ENCODE peak calls at places on chromosome 6, in eight cellular contexts. G is pancreas, Q is upper lobe of right lung, Y is left ventricle myocardium inferior, L is HAP-1, J is OCI-LY7, W is right lobe of liver, B is psoas muscle. T is an unnamed sample.
A peak's percentile ranks its signal among the peaks of the same experiment; 100 is the strongest.

GRCh38 chr6:159110013-159110412 is 59.2 kb upstream of the FNDC1 start:
- DNase-seq in G (no peak), Q (no peak), Y (no peak), L (peak; percentile 12), J (peak; percentile 60), W (no peak), B (no peak), T (peak; percentile 31)

GRCh38 chr6:118896339-118897136 is 2.6 kb downstream of the ASF1A start:
- DNase-seq in G (no peak), Q (no peak), Y (no peak), L (peak; percentile 66), J (peak; percentile 67), W (no peak), B (no peak), T (peak; percentile 28)

GRCh38 chr6:26588965-26589364 is 7.8 kb upstream of the ABT1 start:
- DNase-seq in G (no peak), Q (no peak), Y (no peak), L (no peak), J (no peak), W (no peak), B (no peak), T (no peak)

GRCh38 chr6:43990275-43990626 is 137.0 kb downstream of the MRPL14 start:
- DNase-seq in G (peak; percentile 15), Q (no peak), Y (peak; percentile 54), L (no peak), J (no peak), W (no peak), B (peak; percentile 86), T (no peak)

GRCh38 chr6:24274441-24275083 is 83.3 kb downstream of the DCDC2 start:
- DNase-seq in G (no peak), Q (no peak), Y (no peak), L (no peak), J (peak; percentile 15), W (no peak), B (no peak), T (no peak)

GRCh38 chr6:77403424-77403823 is 59.9 kb downstream of the HTR1B start:
- DNase-seq in G (no peak), Q (no peak), Y (no peak), L (no peak), J (no peak), W (no peak), B (no peak), T (no peak)

GRCh38 chr6:113383701-113384100 is 473.4 kb upstream of the MARCKS start:
- DNase-seq in G (no peak), Q (no peak), Y (no peak), L (no peak), J (no peak), W (no peak), B (no peak), T (no peak)

GRCh38 chr6:1825926-1826325 is 216.2 kb downstream of the FOXC1 start:
- DNase-seq in G (no peak), Q (no peak), Y (no peak), L (no peak), J (no peak), W (no peak), B (no peak), T (no peak)

GRCh38 chr6:14459315-14459714 is 341.7 kb downstream of the CD83 start:
- DNase-seq in G (no peak), Q (no peak), Y (no peak), L (peak; percentile 75), J (no peak), W (no peak), B (no peak), T (no peak)

GRCh38 chr6:101114703-101115102 is 233.6 kb upstream of the ASCC3 start:
- DNase-seq in G (no peak), Q (no peak), Y (no peak), L (peak; percentile 88), J (peak; percentile 19), W (no peak), B (no peak), T (no peak)

GRCh38 chr6:34147906-34148701 is 2.2 kb upstream of the GRM4 start:
- DNase-seq in G (no peak), Q (peak; percentile 59), Y (no peak), L (no peak), J (peak; percentile 45), W (no peak), B (no peak), T (no peak)

GRCh38 chr6:163645560-163645959 is 231.0 kb downstream of the QKI start:
- DNase-seq in G (no peak), Q (no peak), Y (no peak), L (no peak), J (no peak), W (no peak), B (no peak), T (no peak)

GRCh38 chr6:125480146-125480545 is 178.4 kb upstream of the HDDC2 start:
- DNase-seq in G (no peak), Q (no peak), Y (no peak), L (no peak), J (no peak), W (no peak), B (no peak), T (no peak)

GRCh38 chr6:1481326-1481725 is 92.0 kb downstream of the FOXF2 start:
- DNase-seq in G (no peak), Q (no peak), Y (no peak), L (no peak), J (no peak), W (peak; percentile 5), B (no peak), T (no peak)

GRCh38 chr6:97406633-97407032 is 123.6 kb upstream of the MMS22L start:
- DNase-seq in G (no peak), Q (no peak), Y (no peak), L (no peak), J (no peak), W (no peak), B (no peak), T (no peak)

GRCh38 chr6:97401533-97401932 is 118.5 kb upstream of the MMS22L start:
- DNase-seq in G (no peak), Q (no peak), Y (no peak), L (no peak), J (no peak), W (no peak), B (no peak), T (no peak)

GRCh38 chr6:97411610-97412009 is 128.6 kb upstream of the MMS22L start:
- DNase-seq in G (no peak), Q (no peak), Y (no peak), L (no peak), J (no peak), W (no peak), B (no peak), T (no peak)

DNA sequence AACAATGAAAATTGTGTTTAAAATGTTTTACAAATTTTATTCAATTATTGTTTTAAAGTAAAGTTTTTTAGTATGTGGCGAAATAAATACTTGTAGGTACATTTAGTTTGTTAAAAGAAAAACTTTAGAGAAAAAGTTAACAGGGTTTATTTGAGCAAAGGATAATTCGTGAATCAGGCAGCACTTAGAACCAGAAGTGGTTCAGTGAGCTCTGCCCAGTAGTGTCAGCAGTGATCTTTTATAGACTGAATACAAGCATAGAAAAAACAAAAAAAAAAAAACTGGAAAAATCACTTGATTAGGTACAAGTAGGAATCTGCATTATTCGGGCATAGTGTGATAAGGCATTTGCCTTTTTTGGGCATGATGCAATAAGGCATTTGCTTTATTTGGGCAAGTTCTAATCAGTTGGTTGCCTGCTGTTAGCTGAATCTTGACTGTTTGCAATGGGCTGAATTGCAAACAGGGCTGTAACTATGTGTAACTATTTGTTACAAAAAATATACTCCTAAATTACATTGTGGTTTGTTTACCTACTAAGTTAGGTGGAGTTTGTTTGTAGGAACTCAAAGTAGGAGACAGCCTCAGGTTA is 122.9 kb upstream of the MMS22L start:
- DNase-seq in G (no peak), Q (no peak), Y (no peak), L (no peak), J (no peak), W (no peak), B (no peak), T (no peak)
- H3K4me3 ChIP-seq in G (no peak overlapping the region), Q (no peak overlapping the region), Y (no peak overlapping the region), L (no peak overlapping the region), J (no peak overlapping the region), W (no peak overlapping the region), B (no peak overlapping the region), T (no peak overlapping the region)

DNA sequence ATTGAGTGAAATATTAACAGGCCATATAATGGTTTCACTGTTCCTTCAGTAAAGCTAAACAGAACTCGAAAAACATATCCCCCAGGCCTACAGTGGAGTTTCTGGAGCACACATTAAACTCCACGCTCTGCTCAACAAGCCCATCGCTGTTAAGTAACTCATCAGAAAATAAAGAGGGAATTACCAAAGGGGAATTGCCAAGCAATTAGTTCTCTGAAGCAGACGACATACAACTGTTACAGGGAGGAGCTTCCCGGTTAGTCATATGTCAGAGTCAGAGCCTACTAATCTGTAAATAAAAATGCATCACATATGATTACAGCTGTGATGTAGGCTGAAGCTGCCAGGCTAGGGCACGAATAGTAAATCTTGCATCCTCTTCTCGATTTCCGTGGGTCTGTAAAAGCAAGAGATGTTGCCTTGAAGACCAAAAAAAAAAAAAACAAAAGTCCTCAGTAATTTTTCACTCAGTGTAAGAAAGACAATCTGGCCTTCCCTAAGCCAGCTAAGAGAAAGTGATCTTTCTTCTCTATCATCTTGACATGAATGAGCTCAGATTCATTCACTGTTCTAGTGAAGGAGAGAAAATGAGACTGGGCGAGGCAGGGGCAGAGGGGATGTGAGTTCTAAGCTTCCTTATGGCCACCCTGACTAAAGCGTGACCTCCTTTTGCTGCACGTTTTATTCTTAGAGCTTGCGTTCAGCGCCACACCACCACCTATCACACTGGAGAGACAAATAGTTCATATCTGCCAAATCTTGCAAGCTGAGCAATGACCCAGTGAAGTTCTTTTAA is 13.8 kb downstream of the ATXN1 start:
- DNase-seq in G (no peak), Q (no peak), Y (no peak), L (no peak), J (no peak), W (no peak), B (no peak), T (no peak)
- H3K4me1 ChIP-seq in G (peaks cover 23% of the 10 kb centered on the region), Q (peaks cover 48% of the 10 kb centered on the region), Y (peaks cover 87% of the 10 kb centered on the region), L (no peaks in the 10 kb centered on the region), J (no peaks in the 10 kb centered on the region), W (peaks cover 22% of the 10 kb centered on the region), B (peaks cover 67% of the 10 kb centered on the region), T (peaks cover 7% of the 10 kb centered on the region)

DNA sequence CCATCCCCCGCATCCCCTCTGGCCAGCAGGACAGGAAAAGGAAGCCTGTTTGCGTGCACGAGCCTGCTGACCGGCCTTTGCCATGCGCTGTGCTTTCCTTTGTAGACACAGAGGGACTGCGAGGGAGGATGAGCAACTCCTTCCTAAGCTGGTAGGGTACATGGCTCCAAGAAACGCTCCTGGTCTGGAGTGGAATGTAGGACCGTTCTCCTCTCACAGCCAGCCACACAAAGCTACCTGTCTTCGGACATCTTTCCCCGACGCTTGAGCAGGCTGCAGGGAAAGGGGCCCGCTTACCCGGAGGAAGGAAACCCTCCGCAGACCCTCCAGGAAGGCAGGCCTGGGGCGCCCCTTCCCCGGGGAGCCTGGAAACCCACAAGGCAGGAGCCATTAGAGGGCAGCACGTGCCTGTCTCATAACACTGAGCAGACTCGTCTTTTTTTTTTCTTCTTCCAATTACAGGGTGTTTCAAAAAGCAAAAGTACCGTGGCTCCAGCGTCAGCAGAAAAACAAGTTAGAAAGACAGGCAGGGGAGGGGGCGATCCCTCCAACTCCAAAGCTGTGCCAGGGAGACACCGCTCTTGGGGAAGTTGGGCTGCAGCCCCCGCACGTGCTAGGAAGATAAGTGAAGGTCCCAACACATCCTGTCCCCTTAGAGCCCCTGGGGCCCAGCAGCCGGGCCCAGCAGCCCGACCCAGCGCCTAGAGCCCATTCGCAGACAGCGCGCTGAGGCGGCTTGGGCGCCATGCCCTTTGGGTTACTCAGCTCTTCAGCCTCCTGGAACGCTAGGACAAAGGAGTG is 136.0 kb downstream of the LY86 start:
- DNase-seq in G (peak; percentile 76), Q (peak; percentile 85), Y (peak; percentile 73), L (peak; percentile 59), J (peak; percentile 33), W (peak; percentile 79), B (peak; percentile 84), T (no peak)
- H3K4me3 ChIP-seq in G (no peak overlapping the region), Q (peak overlapping the region; percentile 43), Y (peak overlapping the region; percentile 61), L (no peak overlapping the region), J (no peak overlapping the region), W (peak overlapping the region; percentile 52), B (peak overlapping the region; percentile 62), T (peak overlapping the region; percentile 26)

GRCh38 chr6:154917941-154918340 is 77.2 kb upstream of the TIAM2 start:
- DNase-seq in G (no peak), Q (no peak), Y (no peak), L (no peak), J (no peak), W (no peak), B (no peak), T (no peak)
- H3K4me1 ChIP-seq in G (no peaks in the 10 kb centered on the region), Q (no peaks in the 10 kb centered on the region), Y (peaks cover 3% of the 10 kb centered on the region), L (no peaks in the 10 kb centered on the region), J (peaks cover 9% of the 10 kb centered on the region), W (no peaks in the 10 kb centered on the region), B (no peaks in the 10 kb centered on the region), T (no peaks in the 10 kb centered on the region)

T was measured in CD8-positive, alpha-beta memory T cell.